ENCODE peak calls at places on chromosomes 12 and 14, in five cellular contexts. G is adrenal gland; Y is lung microvascular endothelial cell; E is stimulated activated CD4-positive, alpha-beta T cell treated with anti-CD3 and anti-CD28 coated beads, Interleukin-1b, Interleukin-23, amount 100 ng/mL, for 1 hour; V is lower lobe of right lung. S is an unnamed sample.

GRCh38 chr12:52415870-52416750 is 10.0 kb upstream of the KRT82 start:
- DNase-seq in G (peak; percentile 65), Y (peak; percentile 40), E (no peak), V (no peak), S (no peak)

GRCh38 chr12:130482448-130482847 is 144.8 kb downstream of the PIWIL1 start:
- DNase-seq in G (no peak), Y (no peak), E (no peak), V (no peak), S (no peak)

GRCh38 chr12:46489951-46490388 is 117.4 kb upstream of the SLC38A2 start:
- DNase-seq in G (no peak), Y (no peak), E (no peak), V (no peak), S (peak; percentile 80)

GRCh38 chr12:25852792-25853191 is 105.7 kb upstream of the RASSF8 start:
- DNase-seq in G (no peak), Y (no peak), E (no peak), V (no peak), S (peak; percentile 41)

GRCh38 chr12:90163975-90164374 is 455.3 kb upstream of the ATP2B1 start:
- DNase-seq in G (no peak), Y (no peak), E (no peak), V (no peak), S (no peak)

GRCh38 chr12:8609061-8609570 is 3.5 kb downstream of the AICDA start:
- DNase-seq in G (peak; percentile 35), Y (peak; percentile 61), E (no peak), V (no peak), S (peak; percentile 60)

GRCh38 chr12:13566286-13566685 is 369.8 kb downstream of the EMP1 start:
- DNase-seq in G (no peak), Y (no peak), E (no peak), V (no peak), S (no peak)

GRCh38 chr12:94266796-94267529 is 118.6 kb downstream of the PLXNC1 start:
- DNase-seq in G (no peak), Y (no peak), E (no peak), V (no peak), S (no peak)

GRCh38 chr12:82517027-82517426 is 158.7 kb downstream of the METTL25 start:
- DNase-seq in G (no peak), Y (peak; percentile 35), E (no peak), V (no peak), S (no peak)

GRCh38 chr12:95784286-95784685 is 6.3 kb downstream of the NTN4 start:
- DNase-seq in G (no peak), Y (peak; percentile 60), E (no peak), V (no peak), S (no peak)

GRCh38 chr12:113322353-113322752 is 12.6 kb downstream of the SLC8B1 start:
- DNase-seq in G (no peak), Y (peak; percentile 75), E (no peak), V (no peak), S (no peak)

GRCh38 chr12:93974252-93974651 is 174.1 kb upstream of the PLXNC1 start:
- DNase-seq in G (no peak), Y (no peak), E (no peak), V (no peak), S (no peak)

GRCh38 chr14:90726656-90727055 is 89.6 kb downstream of the TTC7B start:
- DNase-seq in G (peak; percentile 41), Y (peak; percentile 41), E (no peak), V (peak; percentile 57), S (no peak)

GRCh38 chr14:73746540-73747385 is 32.6 kb upstream of the PNMA1 start:
- DNase-seq in G (no peak), Y (no peak), E (no peak), V (no peak), S (no peak)

GRCh38 chr12:48985901-48986300 is 7.8 kb downstream of the WNT1 start:
- DNase-seq in G (no peak), Y (no peak), E (no peak), V (no peak), S (no peak)

GRCh38 chr12:77049767-77050353 is 15.5 kb downstream of the E2F7 start:
- DNase-seq in G (no peak), Y (peak; percentile 89), E (no peak), V (no peak), S (peak; percentile 52)

GRCh38 chr14:58501214-58501816 is 73.8 kb downstream of the KIAA0586 start:
- DNase-seq in G (no peak), Y (peak; percentile 85), E (no peak), V (no peak), S (peak; percentile 34)

GRCh38 chr12:114799574-114800487 is 115.9 kb upstream of the TBX3 start:
- DNase-seq in G (peak; percentile 98), Y (no peak), E (no peak), V (peak; percentile 60), S (peak; percentile 50)

GRCh38 chr14:60204104-60204842 is 39.1 kb upstream of the DHRS7 start:
- DNase-seq in G (no peak), Y (no peak), E (no peak), V (no peak), S (no peak)

GRCh38 chr12:117192057-117192456 is 1.8 kb upstream of the FBXO21 start:
- DNase-seq in G (peak; percentile 52), Y (no peak), E (no peak), V (no peak), S (no peak)

GRCh38 chr12:56257071-56257470 is 1.1 kb downstream of the ANKRD52 start:
- DNase-seq in G (no peak), Y (no peak), E (no peak), V (no peak), S (no peak)

GRCh38 chr12:102478416-102479098 is 1.8 kb downstream of the IGF1 start:
- DNase-seq in G (no peak), Y (no peak), E (no peak), V (no peak), S (no peak)

GRCh38 chr12:105834496-105834895 is 304.3 kb downstream of the NUAK1 start:
- DNase-seq in G (no peak), Y (no peak), E (no peak), V (no peak), S (no peak)

GRCh38 chr14:92670967-92671366 is 77.5 kb downstream of the LGMN start:
- DNase-seq in G (no peak), Y (no peak), E (no peak), V (peak; percentile 19), S (no peak)

GRCh38 chr12:93737457-93738198 is 60.5 kb downstream of the CRADD start:
- DNase-seq in G (no peak), Y (no peak), E (no peak), V (no peak), S (no peak)

GRCh38 chr14:48429512-48429911 is 754.1 kb upstream of the MDGA2 start:
- DNase-seq in G (no peak), Y (no peak), E (no peak), V (no peak), S (no peak)

GRCh38 chr12:1593232-1594044 is 943 bp downstream of the FBXL14 start:
- DNase-seq in G (peak; percentile 59), Y (peak; percentile 53), E (no peak), V (peak; percentile 78), S (no peak)

GRCh38 chr12:12979731-12980259 is 20.3 kb downstream of the HEBP1 start:
- DNase-seq in G (no peak), Y (peak; percentile 98), E (no peak), V (no peak), S (peak; percentile 45)

GRCh38 chr14:105084741-105085571 is 19.7 kb upstream of the GPR132 start:
- DNase-seq in G (peak; percentile 22), Y (no peak), E (no peak), V (no peak), S (no peak)

GRCh38 chr12:418432-418831 is 17.0 kb downstream of the CCDC77 start:
- DNase-seq in G (no peak), Y (no peak), E (no peak), V (no peak), S (no peak)

GRCh38 chr12:64236549-64236948 is 14.5 kb upstream of the KICS2 start:
- DNase-seq in G (no peak), Y (peak; percentile 52), E (no peak), V (no peak), S (no peak)

GRCh38 chr12:22803725-22804124 is 178.8 kb downstream of the ETNK1 start:
- DNase-seq in G (no peak), Y (no peak), E (no peak), V (no peak), S (no peak)

GRCh38 chr12:26182377-26182776 is 13.0 kb upstream of the SSPN start:
- DNase-seq in G (no peak), Y (no peak), E (no peak), V (no peak), S (no peak)